ENCODE peak calls at places on chromosomes 3 and 15, in four cellular contexts. R is SK-N-SH, P is BJ, D is fibroblast of mammary gland. B is an unnamed sample.

GRCh38 chr15:67331676-67332075 is 77.1 kb downstream of the IQCH start:
- DNase-seq in R (no peak), P (no peak), D (peak), B (no peak)

GRCh38 chr3:61564405-61565059 is 3.2 kb downstream of the PTPRG start:
- DNase-seq in R (peak), P (no peak), D (peak), B (peak)

GRCh38 chr15:62618432-62618831 is 424.1 kb upstream of the TPM1 start:
- DNase-seq in R (no peak), P (peak), D (peak), B (peak)

GRCh38 chr3:124059580-124059979 is 67.7 kb upstream of the ROPN1 start:
- DNase-seq in R (no peak), P (peak), D (peak), B (no peak)

GRCh38 chr3:122857019-122857418 is 62.1 kb downstream of the SLC49A4 start:
- DNase-seq in R (no peak), P (no peak), D (peak), B (no peak)

GRCh38 chr3:171614318-171614967 is 154.2 kb upstream of the TNIK start:
- DNase-seq in R (no peak), P (no peak), D (peak), B (no peak)

GRCh38 chr3:156323466-156323865 is 203.1 kb downstream of the KCNAB1 start:
- DNase-seq in R (no peak), P (no peak), D (peak), B (no peak)

GRCh38 chr15:85689729-85690128 is 105.0 kb downstream of the KLHL25 start:
- DNase-seq in R (no peak), P (no peak), D (peak), B (peak)

GRCh38 chr3:146781606-146782005 is 176.5 kb upstream of the PLSCR5 start:
- DNase-seq in R (no peak), P (no peak), D (peak), B (no peak)

GRCh38 chr15:81023483-81024264 is 23.0 kb downstream of the TLNRD1 start:
- DNase-seq in R (no peak), P (peak), D (peak), B (peak)

GRCh38 chr3:170359178-170359704 is 1.7 kb downstream of the SKIL start:
- DNase-seq in R (no peak), P (no peak), D (no peak), B (no peak)

GRCh38 chr3:172651936-172652595 is 58.8 kb downstream of the NCEH1 start:
- DNase-seq in R (no peak), P (no peak), D (no peak), B (no peak)

GRCh38 chr3:119559441-119559963 is at the start of gene CD80:
- DNase-seq in R (no peak), P (no peak), D (peak), B (peak)

GRCh38 chr3:146222204-146223046 is 28.5 kb downstream of the PLSCR4 start:
- DNase-seq in R (no peak), P (no peak), D (peak), B (no peak)

GRCh38 chr3:71194785-71195184 is 388.7 kb downstream of the FOXP1 start:
- DNase-seq in R (no peak), P (no peak), D (no peak), B (no peak)

GRCh38 chr3:58521002-58521670 is 15.9 kb downstream of the ACOX2 start:
- DNase-seq in R (no peak), P (no peak), D (peak), B (no peak)

GRCh38 chr3:191131305-191131704 is 67.7 kb upstream of the OSTN start:
- DNase-seq in R (no peak), P (no peak), D (no peak), B (no peak)

GRCh38 chr3:137761099-137761562 is 3.0 kb upstream of the SOX14 start:
- DNase-seq in R (peak), P (no peak), D (no peak), B (no peak)

GRCh38 chr3:149114458-149114857 is 15.0 kb upstream of the HPS3 start:
- DNase-seq in R (no peak), P (no peak), D (no peak), B (no peak)

GRCh38 chr3:33372218-33373081 is 67.8 kb downstream of the UBP1 start:
- DNase-seq in R (peak), P (no peak), D (peak), B (no peak)

GRCh38 chr3:186724911-186725310 is 7.8 kb downstream of the KNG1 start:
- DNase-seq in R (no peak), P (no peak), D (no peak), B (no peak)

GRCh38 chr3:171251842-171252241 is 208.4 kb downstream of the TNIK start:
- DNase-seq in R (no peak), P (no peak), D (no peak), B (no peak)

GRCh38 chr15:90618330-90619136 is 88.8 kb downstream of the CRTC3 start:
- DNase-seq in R (no peak), P (no peak), D (peak), B (peak)
- TF ChIP-seq CTCF in R (no peak), P (peak), D (no peak), B (peak)

GRCh38 chr15:34496616-34497015 is 59.0 kb upstream of the GOLGA8A start:
- DNase-seq in R (peak), P (no peak), D (no peak), B (no peak)

GRCh38 chr15:34493001-34493400 is 55.4 kb upstream of the GOLGA8A start:
- DNase-seq in R (no peak), P (no peak), D (no peak), B (no peak)

GRCh38 chr15:34490421-34491193 is 53.0 kb upstream of the GOLGA8A start:
- DNase-seq in R (peak), P (no peak), D (no peak), B (no peak)

GRCh38 chr15:34494084-34494399 is 56.4 kb upstream of the GOLGA8A start:
- DNase-seq in R (no peak), P (no peak), D (no peak), B (no peak)
- H3K4me3 ChIP-seq in R (peak), P (no peak), D (no peak), B (no peak)

DNA sequence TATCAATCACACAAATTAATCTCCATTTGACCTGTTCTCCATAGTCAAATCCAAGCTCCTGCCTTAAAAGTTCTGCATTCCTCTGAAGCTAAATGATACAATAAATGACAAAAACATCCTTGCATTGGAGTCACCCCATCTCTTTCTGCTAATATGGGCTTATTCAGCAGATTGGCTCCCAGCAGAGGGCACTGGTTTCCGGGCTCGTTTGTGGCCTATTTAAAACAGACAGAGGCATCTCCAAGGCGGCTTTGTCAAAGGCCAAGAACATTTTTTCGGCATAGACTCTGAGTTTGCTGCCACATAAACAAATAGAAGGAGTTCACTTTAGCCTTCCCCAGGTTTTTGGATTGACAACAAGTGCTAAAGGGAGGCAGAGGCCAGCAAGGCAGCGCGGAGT is 204.4 kb upstream of the RASGRP1 start:
- DNase-seq in R (no peak), P (no peak), D (peak), B (no peak)
- TF ChIP-seq CTCF in R (peak), P (peak), D (peak), B (peak)

GRCh38 chr15:47682661-47683060 is 34.6 kb upstream of the SEMA6D start:
- DNase-seq in R (no peak), P (no peak), D (no peak), B (no peak)

GRCh38 chr15:47685141-47685870 is 32.0 kb upstream of the SEMA6D start:
- DNase-seq in R (no peak), P (peak), D (no peak), B (no peak)

GRCh38 chr15:47691896-47692295 is 25.4 kb upstream of the SEMA6D start:
- DNase-seq in R (no peak), P (no peak), D (no peak), B (no peak)

GRCh38 chr15:47688573-47689086 is 28.7 kb upstream of the SEMA6D start:
- DNase-seq in R (no peak), P (peak), D (peak), B (peak)
- H3K4me3 ChIP-seq in R (no peak), P (no peak), D (no peak), B (no peak)

GRCh38 chr15:87817553-87817952 is 439.0 kb downstream of the NTRK3 start:
- DNase-seq in R (no peak), P (no peak), D (no peak), B (no peak)
- TF ChIP-seq CTCF in R (peak), P (peak), D (no peak), B (no peak)

GRCh38 chr3:129343643-129344360 is 65.1 kb downstream of the HMCES start:
- DNase-seq in R (no peak), P (no peak), D (peak), B (no peak)
- H3K4me3 ChIP-seq in R (no peak), P (peak), D (peak), B (no peak)

DNA sequence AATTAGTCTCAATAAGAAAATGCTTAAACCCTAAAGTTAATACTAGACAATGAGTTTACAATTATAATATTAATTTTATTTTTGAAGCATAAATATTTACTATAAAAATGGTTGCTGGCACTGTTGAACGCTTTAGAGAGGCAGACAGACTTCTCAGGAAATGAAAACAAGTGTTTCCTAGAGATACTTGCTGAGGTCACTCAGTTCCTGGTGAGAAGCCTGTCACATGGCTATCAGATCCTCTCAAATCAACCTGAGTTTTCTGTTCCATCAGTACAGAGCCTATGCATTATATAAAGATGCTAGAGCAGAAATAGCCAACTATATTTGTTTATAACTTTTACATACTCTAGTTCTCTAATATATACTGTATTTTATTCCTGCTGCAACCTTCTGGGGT is 109.2 kb downstream of the MYO5A start:
- DNase-seq in R (no peak), P (no peak), D (no peak), B (no peak)
- TF ChIP-seq CTCF in R (no peak), P (no peak), D (no peak), B (no peak)

GRCh38 chr3:105343991-105344390 is 22.7 kb upstream of the ALCAM start:
- DNase-seq in R (no peak), P (no peak), D (no peak), B (no peak)

GRCh38 chr3:105352976-105353375 is 13.7 kb upstream of the ALCAM start:
- DNase-seq in R (no peak), P (no peak), D (peak), B (no peak)

GRCh38 chr3:105349988-105350387 is 16.7 kb upstream of the ALCAM start:
- DNase-seq in R (peak), P (no peak), D (peak), B (no peak)

GRCh38 chr3:105351821-105352220 is 14.9 kb upstream of the ALCAM start:
- DNase-seq in R (no peak), P (no peak), D (peak), B (no peak)

DNA sequence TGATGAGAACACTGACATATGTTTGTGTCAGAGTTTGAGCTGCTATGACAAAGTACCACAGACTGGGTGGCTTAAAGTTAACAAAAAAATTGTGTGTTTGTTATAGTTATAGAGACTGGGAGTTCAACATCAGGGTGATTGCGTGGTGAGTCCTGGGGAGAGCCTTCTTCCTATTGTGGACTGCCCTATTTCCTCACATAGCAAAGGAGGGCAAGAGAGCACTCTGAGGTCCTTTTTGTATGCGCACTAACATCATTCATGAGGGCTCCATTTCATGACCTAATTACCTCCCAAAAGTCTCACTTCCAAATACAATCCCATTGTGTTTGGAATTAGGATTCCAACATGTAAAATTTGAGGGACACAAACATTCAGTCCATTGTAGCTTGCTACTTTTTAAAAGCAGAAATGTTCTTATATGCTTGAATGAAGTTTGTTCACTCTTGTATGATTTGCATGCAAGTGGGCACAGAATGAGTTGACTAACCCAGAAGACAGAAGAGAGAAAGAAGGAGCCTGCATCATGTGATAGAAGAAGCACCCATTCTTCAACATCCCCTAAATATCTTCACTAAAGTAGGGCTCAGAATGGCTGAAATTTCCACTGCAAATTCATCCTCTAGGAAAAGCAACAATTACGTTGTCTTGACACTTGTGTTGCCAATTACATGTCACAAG is 18.9 kb upstream of the ALCAM start:
- DNase-seq in R (no peak), P (no peak), D (no peak), B (no peak)
- H3K4me3 ChIP-seq in R (no peak), P (no peak), D (no peak), B (no peak)

B was measured in HFF-Myc.